ENCODE peak calls at places on chromosomes 13 and 19, in four cellular contexts. Y is uterus, U is stomach, R is suprapubic skin. T is an unnamed sample. For H3K4me1, the result is how much of the 10 kb centered on the place peaks cover.

GRCh38 chr19:47274071-47274890 is at the start of gene INAFM1:
- DNase-seq in Y (peak), U (peak), R (peak), T (no peak)

GRCh38 chr19:11736696-11737095 is 2.0 kb downstream of the ZNF823 start:
- DNase-seq in Y (peak), U (no peak), R (peak), T (no peak)

GRCh38 chr13:71021810-71022422 is 845.1 kb downstream of the DACH1 start:
- DNase-seq in Y (no peak), U (no peak), R (no peak), T (no peak)

GRCh38 chr13:63124863-63125262 is 1709.2 kb upstream of the PCDH20 start:
- DNase-seq in Y (no peak), U (no peak), R (no peak), T (no peak)

GRCh38 chr13:72931311-72931710 is 127.5 kb upstream of the KLF5 start:
- DNase-seq in Y (no peak), U (no peak), R (no peak), T (no peak)

GRCh38 chr13:74090397-74090796 is 43.8 kb downstream of the KLF12 start:
- DNase-seq in Y (no peak), U (no peak), R (no peak), T (no peak)

GRCh38 chr13:40087021-40088002 is 431.9 kb downstream of the COG6 start:
- DNase-seq in Y (no peak), U (no peak), R (no peak), T (no peak)

GRCh38 chr19:47768604-47769003 is 9.9 kb upstream of the SELENOW start:
- DNase-seq in Y (no peak), U (no peak), R (no peak), T (no peak)

GRCh38 chr13:51681037-51681678 is 96.9 kb downstream of the WDFY2 start:
- DNase-seq in Y (no peak), U (no peak), R (no peak), T (no peak)

GRCh38 chr19:4208385-4209094 is 20.8 kb upstream of the EBI3 start:
- DNase-seq in Y (no peak), U (no peak), R (no peak), T (no peak)

GRCh38 chr19:40511487-40511886 is 44.7 kb downstream of the SPTBN4 start:
- DNase-seq in Y (no peak), U (no peak), R (no peak), T (no peak)

GRCh38 chr19:35549174-35549788 is 3.9 kb downstream of the TMEM147 start:
- DNase-seq in Y (peak), U (peak), R (no peak), T (no peak)

GRCh38 chr13:108924154-108924940 is 294.9 kb downstream of the MYO16 start:
- DNase-seq in Y (no peak), U (no peak), R (no peak), T (no peak)

GRCh38 chr13:48818495-48818961 is 157.2 kb upstream of the FNDC3A start:
- DNase-seq in Y (no peak), U (no peak), R (no peak), T (no peak)

GRCh38 chr13:75908137-75908536 is 272.0 kb downstream of the LMO7 start:
- DNase-seq in Y (no peak), U (no peak), R (no peak), T (no peak)

DNA sequence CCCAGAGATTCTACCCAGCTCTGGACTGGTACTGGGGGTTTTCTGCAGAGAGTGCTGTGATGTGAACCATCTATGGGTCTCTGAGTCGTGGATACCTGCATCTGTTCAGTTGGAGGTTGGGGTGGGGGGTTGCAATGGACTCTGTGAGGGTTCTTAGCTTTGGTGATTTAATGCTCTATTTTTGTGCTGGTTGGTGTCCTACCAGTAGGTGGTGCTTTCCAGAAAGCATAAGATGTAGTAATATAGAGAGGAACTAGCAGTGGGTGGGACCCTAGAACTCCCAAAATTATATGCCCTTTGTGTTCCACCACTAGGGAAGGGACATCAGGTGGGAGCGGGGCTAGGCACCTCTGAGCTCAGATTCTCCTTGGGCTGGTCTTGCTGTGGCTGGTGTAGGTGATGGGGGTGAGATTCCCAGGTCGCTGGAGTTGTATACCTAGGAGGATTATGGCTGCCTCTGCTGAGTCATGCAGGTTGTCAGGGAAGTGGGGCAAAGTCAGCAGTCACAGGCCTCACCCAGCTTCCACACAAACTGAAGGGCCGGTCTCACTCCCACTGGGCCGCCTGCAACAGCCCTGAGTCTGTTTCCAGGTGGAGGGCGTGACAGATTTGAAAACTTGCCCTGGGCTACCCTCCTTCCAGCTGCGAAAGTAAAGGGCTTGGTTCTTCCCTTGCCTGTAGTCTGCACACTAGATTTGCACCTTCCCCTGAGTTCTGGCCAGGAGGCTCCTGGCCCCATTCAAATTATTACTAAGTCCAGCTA is 573.0 kb upstream of the SLITRK1 start:
- DNase-seq in Y (no peak), U (no peak), R (no peak), T (no peak)
- TF ChIP-seq CTCF in Y (no peak), U (no peak), R (no peak), T (no peak)

DNA sequence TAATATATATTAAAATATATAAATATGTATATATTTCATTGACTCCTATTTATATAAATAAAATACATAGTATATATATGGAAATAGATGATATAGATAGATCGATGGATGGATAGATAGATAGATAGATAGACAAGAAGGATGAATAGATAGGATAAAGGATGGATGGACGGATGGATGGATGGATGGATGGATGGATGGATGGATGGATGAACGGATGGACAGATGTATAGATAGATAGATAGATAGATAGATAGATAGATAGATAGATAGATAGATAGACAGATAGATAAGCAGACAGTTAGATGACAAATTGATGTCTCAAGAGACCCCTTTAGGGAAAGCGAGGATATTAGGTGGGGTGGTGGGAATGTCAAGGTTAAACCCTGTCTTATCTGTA is 15.1 kb downstream of the CYP4F11 start:
- DNase-seq in Y (no peak), U (no peak), R (no peak), T (no peak)
- H3K4me1 ChIP-seq in Y (under half), U (under half), R (under half), T (under half)

DNA sequence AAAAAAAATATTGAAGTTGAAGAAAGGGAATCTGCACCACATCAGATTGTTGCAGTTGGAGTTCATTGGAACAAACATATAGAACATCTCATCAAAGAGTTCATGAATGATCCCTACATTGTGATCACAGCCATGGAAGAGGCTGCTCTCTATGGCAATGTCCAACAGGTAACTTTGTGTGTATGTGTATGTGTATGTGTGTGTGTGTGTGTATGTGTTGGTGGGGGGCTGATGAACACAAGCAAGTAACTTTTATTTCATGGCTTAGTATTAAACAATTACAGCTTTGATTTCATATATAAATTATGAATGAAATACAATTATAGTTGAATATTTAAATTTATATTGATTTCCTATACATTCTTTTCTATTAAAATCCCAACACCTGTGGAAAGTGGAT is 69.4 kb downstream of the SLC7A9 start:
- DNase-seq in Y (no peak), U (no peak), R (no peak), T (no peak)
- H3K27ac ChIP-seq in Y (no peak), U (no peak), R (no peak), T (no peak)

GRCh38 chr19:5309438-5310204 is 31.0 kb downstream of the PTPRS start:
- DNase-seq in Y (no peak), U (no peak), R (no peak), T (no peak)
- TF ChIP-seq CTCF in Y (no peak), U (no peak), R (no peak), T (no peak)

T was measured in vagina.